ENCODE peak calls at places on chromosome 9, in eight cellular contexts. D is HS-5; H is LoVo; A is stomach; X is heart right ventricle; F is SJSA1; J is activated T-cell treated with anti-CD3 and anti-CD28 coated beads for 1 hour; V is activated T-helper 9 cell treated with anti-CD3 and anti-CD28 coated beads, Interleukin-2, amount 50 U/mL, for 16 hours. O is an unnamed sample.
A peak's percentile ranks its signal among the peaks of the same experiment; 100 is the strongest.

GRCh38 chr9:100052375-100052774 is 46.4 kb downstream of the ERP44 start:
- DNase-seq in A (no peak), V (no peak), X (no peak), J (no peak), D (no peak), H (no peak), F (no peak), O (no peak)

GRCh38 chr9:75378036-75378435 is 289.7 kb downstream of the OSTF1 start:
- DNase-seq in X (peak; percentile 16), V (no peak), J (no peak), D (no peak), H (no peak), F (peak; percentile 87), A (no peak), O (peak; percentile 20)

GRCh38 chr9:136769710-136770191 is 5.4 kb upstream of the LCN15 start:
- DNase-seq in A (no peak), X (no peak), F (no peak), V (peak; percentile 28), D (no peak), J (peak; percentile 25), H (peak; percentile 60), O (peak; percentile 51)

GRCh38 chr9:91572044-91572443 is 148.4 kb upstream of the NFIL3 start:
- DNase-seq in V (no peak), D (no peak), A (no peak), X (no peak), J (no peak), H (no peak), F (no peak), O (no peak)

GRCh38 chr9:121686930-121687541 is 35.6 kb downstream of the DAB2IP start:
- DNase-seq in A (peak; percentile 87), F (peak; percentile 65), X (peak; percentile 51), H (peak; percentile 48), J (peak; percentile 22), D (no peak), V (no peak), O (peak; percentile 90)

GRCh38 chr9:124436320-124436719 is 13.9 kb upstream of the ADGRD2 start:
- DNase-seq in X (no peak), J (no peak), F (no peak), D (no peak), A (no peak), V (no peak), H (no peak), O (no peak)

GRCh38 chr9:125815568-125815967 is 68.4 kb downstream of the PBX3 start:
- DNase-seq in H (peak; percentile 54), F (no peak), X (no peak), D (no peak), J (no peak), V (no peak), A (no peak), O (no peak)

GRCh38 chr9:15355669-15356068 is 48.7 kb upstream of the TTC39B start:
- DNase-seq in J (no peak), X (no peak), V (no peak), H (no peak), A (no peak), F (no peak), D (no peak), O (no peak)

GRCh38 chr9:82080265-82080664 is 91.7 kb downstream of the SPATA31D1 start:
- DNase-seq in A (no peak), X (no peak), J (no peak), H (no peak), V (no peak), F (no peak), D (no peak), O (no peak)

GRCh38 chr9:38687389-38687842 is 32.5 kb downstream of the FAM240B start:
- DNase-seq in H (peak; percentile 34), X (no peak), F (no peak), V (no peak), J (peak; percentile 9), A (peak; percentile 75), D (no peak), O (peak; percentile 81)

GRCh38 chr9:97985058-97985861 is 2.1 kb downstream of the ANP32B start:
- DNase-seq in J (peak; percentile 25), H (peak; percentile 35), A (peak; percentile 32), D (no peak), F (no peak), V (no peak), X (no peak), O (peak; percentile 43)

GRCh38 chr9:75904364-75904763 is 13.9 kb downstream of the PCSK5 start:
- DNase-seq in X (no peak), F (no peak), H (no peak), A (no peak), J (no peak), V (no peak), D (no peak), O (no peak)

GRCh38 chr9:97557606-97558095 is 56.2 kb downstream of the TMOD1 start:
- DNase-seq in D (no peak), X (peak; percentile 72), H (no peak), V (no peak), J (no peak), F (no peak), A (peak; percentile 78), O (peak; percentile 39)

GRCh38 chr9:98810106-98810840 is 2.8 kb downstream of the GALNT12 start:
- DNase-seq in V (no peak), J (no peak), H (no peak), A (no peak), D (no peak), X (no peak), F (no peak), O (peak; percentile 46)

GRCh38 chr9:87601175-87601574 is 103.5 kb downstream of the DAPK1 start:
- DNase-seq in H (peak; percentile 18), A (peak; percentile 54), J (no peak), F (no peak), X (no peak), D (no peak), V (no peak), O (peak; percentile 81)

GRCh38 chr9:35156781-35157180 is 5.0 kb upstream of the UNC13B start:
- DNase-seq in H (no peak), X (no peak), F (no peak), V (no peak), J (no peak), D (no peak), A (no peak), O (no peak)

GRCh38 chr9:70840266-70840665 is 281.2 kb downstream of the TRPM3 start:
- DNase-seq in X (no peak), A (no peak), D (no peak), V (no peak), F (no peak), H (no peak), J (no peak), O (no peak)

GRCh38 chr9:121765021-121765950 is 113.9 kb downstream of the DAB2IP start:
- DNase-seq in H (no peak), J (no peak), A (peak; percentile 73), V (no peak), F (peak; percentile 59), D (peak; percentile 38), X (peak; percentile 77), O (no peak)

GRCh38 chr9:115142502-115143265 is 24.7 kb upstream of the TNC start:
- DNase-seq in A (no peak), X (no peak), J (no peak), F (no peak), H (no peak), V (no peak), D (no peak), O (no peak)

GRCh38 chr9:136556166-136556565 is 10.3 kb upstream of the NOTCH1 start:
- DNase-seq in A (no peak), X (no peak), H (no peak), V (no peak), J (no peak), F (no peak), D (no peak), O (no peak)

GRCh38 chr9:86175743-86176456 is 76.5 kb upstream of the GOLM1 start:
- DNase-seq in J (no peak), X (no peak), F (no peak), D (no peak), V (no peak), H (no peak), A (no peak), O (no peak)

GRCh38 chr9:16246785-16247184 is 623.7 kb downstream of the BNC2 start:
- DNase-seq in H (no peak), D (no peak), V (no peak), J (no peak), F (no peak), A (no peak), X (no peak), O (no peak)

GRCh38 chr9:38662763-38663593 is 42.6 kb upstream of the ANKRD18A start:
- DNase-seq in A (no peak), H (no peak), J (no peak), F (no peak), X (no peak), D (no peak), V (no peak), O (no peak)

GRCh38 chr9:2359821-2360220 is 261.8 kb upstream of the VLDLR start:
- DNase-seq in H (no peak), D (no peak), A (no peak), F (no peak), V (no peak), X (no peak), J (no peak), O (no peak)

O was measured in colonic mucosa.